ENCODE peak calls at places on chromosomes 13 and 19, in six cellular contexts. X is neuronal stem cell, H is mesenchymal stem cell, T is IMR-90, D is H1, R is trophoblast cell. L is an unnamed sample.

GRCh38 chr13:23505007-23505406 is 65.2 kb upstream of the TNFRSF19 start:
- DNase-seq in X (no peak), H (peak; percentile 30), T (peak; percentile 74), D (no peak), R (no peak), L (no peak)

GRCh38 chr13:46297338-46297737 is 85.6 kb downstream of the LRRC63 start:
- DNase-seq in X (no peak), H (peak; percentile 42), T (peak; percentile 7), D (no peak), R (no peak), L (no peak)

GRCh38 chr19:54352041-54352440 is 12.7 kb downstream of the LAIR1 start:
- DNase-seq in X (no peak), H (no peak), T (no peak), D (no peak), R (no peak), L (no peak)

GRCh38 chr19:54207908-54208783 is 7.5 kb downstream of the RPS9 start:
- DNase-seq in X (no peak), H (peak; percentile 84), T (peak; percentile 78), D (no peak), R (peak; percentile 82), L (no peak)

GRCh38 chr13:47094734-47095434 is 198.0 kb upstream of the HTR2A start:
- DNase-seq in X (no peak), H (no peak), T (no peak), D (no peak), R (no peak), L (no peak)

GRCh38 chr13:77001540-77001939 is 9.7 kb downstream of the CLN5 start:
- DNase-seq in X (no peak), H (no peak), T (no peak), D (no peak), R (no peak), L (no peak)

GRCh38 chr13:31965361-31966066 is 66.1 kb upstream of the FRY start:
- DNase-seq in X (no peak), H (peak; percentile 91), T (peak; percentile 84), D (no peak), R (no peak), L (no peak)

GRCh38 chr19:16078759-16079707 is 2.7 kb downstream of the TPM4 start:
- DNase-seq in X (no peak), H (peak; percentile 95), T (peak; percentile 98), D (no peak), R (peak; percentile 81), L (no peak)

GRCh38 chr19:51607077-51607476 is 23.1 kb downstream of the SIGLEC5 start:
- DNase-seq in X (no peak), H (no peak), T (no peak), D (no peak), R (no peak), L (no peak)

GRCh38 chr19:31312629-31313244 is 36.5 kb downstream of the TSHZ3 start:
- DNase-seq in X (no peak), H (no peak), T (no peak), D (no peak), R (no peak), L (no peak)

GRCh38 chr13:79481685-79482052 is 714 bp downstream of the NDFIP2 start:
- DNase-seq in X (no peak), H (no peak), T (no peak), D (no peak), R (no peak), L (no peak)

GRCh38 chr13:100630564-100630963 is 42.0 kb upstream of the GGACT start:
- DNase-seq in X (peak; percentile 52), H (no peak), T (no peak), D (no peak), R (no peak), L (no peak)

GRCh38 chr13:100608906-100609305 is 20.3 kb upstream of the GGACT start:
- DNase-seq in X (no peak), H (no peak), T (no peak), D (no peak), R (no peak), L (no peak)

GRCh38 chr13:34776390-34776981 is 165.6 kb upstream of the NBEA start:
- DNase-seq in X (no peak), H (no peak), T (no peak), D (no peak), R (no peak), L (no peak)

GRCh38 chr19:40646564-40647254 is 43.7 kb downstream of the NUMBL start:
- DNase-seq in X (no peak), H (peak; percentile 57), T (peak; percentile 42), D (no peak), R (no peak), L (no peak)

GRCh38 chr13:114068723-114069322 is 63.6 kb downstream of the RASA3 start:
- DNase-seq in X (no peak), H (peak; percentile 86), T (peak; percentile 77), D (no peak), R (no peak), L (no peak)

GRCh38 chr19:12331211-12331941 is 2.1 kb downstream of the ZNF563 start:
- DNase-seq in X (no peak), H (no peak), T (no peak), D (no peak), R (no peak), L (no peak)

GRCh38 chr13:44188257-44188656 is 185.4 kb upstream of the SERP2 start:
- DNase-seq in X (no peak), H (peak; percentile 45), T (peak; percentile 75), D (no peak), R (peak; percentile 79), L (no peak)

GRCh38 chr13:66225071-66225470 is 1005.1 kb downstream of the PCDH9 start:
- DNase-seq in X (no peak), H (no peak), T (no peak), D (no peak), R (no peak), L (peak; percentile 67)

GRCh38 chr19:55528030-55528801 is 8.7 kb downstream of the SBK2 start:
- DNase-seq in X (no peak), H (no peak), T (peak; percentile 35), D (no peak), R (no peak), L (no peak)

GRCh38 chr13:102642475-102642874 is 45.7 kb downstream of the TPP2 start:
- DNase-seq in X (no peak), H (no peak), T (no peak), D (no peak), R (no peak), L (no peak)

GRCh38 chr13:20049558-20050473 is 91.3 kb downstream of the ZMYM2 start:
- DNase-seq in X (no peak), H (no peak), T (no peak), D (no peak), R (peak; percentile 26), L (no peak)

GRCh38 chr13:97268772-97269171 is 46.6 kb downstream of the MBNL2 start:
- DNase-seq in X (no peak), H (no peak), T (no peak), D (no peak), R (no peak), L (peak; percentile 58)

GRCh38 chr19:33310606-33311325 is 8.4 kb upstream of the CEBPA start:
- DNase-seq in X (no peak), H (no peak), T (no peak), D (no peak), R (no peak), L (no peak)

GRCh38 chr13:113097651-113098050 is 7.9 kb upstream of the F7 start:
- DNase-seq in X (no peak), H (no peak), T (no peak), D (no peak), R (no peak), L (no peak)

GRCh38 chr19:16342002-16342715 is 17.5 kb downstream of the KLF2 start:
- DNase-seq in X (no peak), H (no peak), T (no peak), D (no peak), R (no peak), L (no peak)

GRCh38 chr19:39935262-39935661 is 828 bp upstream of the FCGBP start:
- DNase-seq in X (no peak), H (no peak), T (no peak), D (no peak), R (no peak), L (no peak)

GRCh38 chr19:57599761-57600383 is at the start of gene ZNF530:
- DNase-seq in X (peak; percentile 80), H (peak; percentile 93), T (peak; percentile 91), D (peak; percentile 72), R (peak; percentile 85), L (peak; percentile 94)

GRCh38 chr19:48181505-48181904 is 11.0 kb downstream of the ZSWIM9 start:
- DNase-seq in X (no peak), H (no peak), T (no peak), D (no peak), R (no peak), L (no peak)

GRCh38 chr13:50124536-50125305 is 109.5 kb downstream of the KCNRG start:
- DNase-seq in X (peak; percentile 78), H (peak; percentile 84), T (peak; percentile 56), D (no peak), R (peak; percentile 32), L (peak; percentile 69)
- H3K18ac ChIP-seq in X (peak overlapping the region; percentile 94), H (peak overlapping the region; percentile 99), T (peak overlapping the region; percentile 43), D (peak overlapping the region; percentile 71), R (peak overlapping the region; percentile 80), L (no peak overlapping the region)

DNA sequence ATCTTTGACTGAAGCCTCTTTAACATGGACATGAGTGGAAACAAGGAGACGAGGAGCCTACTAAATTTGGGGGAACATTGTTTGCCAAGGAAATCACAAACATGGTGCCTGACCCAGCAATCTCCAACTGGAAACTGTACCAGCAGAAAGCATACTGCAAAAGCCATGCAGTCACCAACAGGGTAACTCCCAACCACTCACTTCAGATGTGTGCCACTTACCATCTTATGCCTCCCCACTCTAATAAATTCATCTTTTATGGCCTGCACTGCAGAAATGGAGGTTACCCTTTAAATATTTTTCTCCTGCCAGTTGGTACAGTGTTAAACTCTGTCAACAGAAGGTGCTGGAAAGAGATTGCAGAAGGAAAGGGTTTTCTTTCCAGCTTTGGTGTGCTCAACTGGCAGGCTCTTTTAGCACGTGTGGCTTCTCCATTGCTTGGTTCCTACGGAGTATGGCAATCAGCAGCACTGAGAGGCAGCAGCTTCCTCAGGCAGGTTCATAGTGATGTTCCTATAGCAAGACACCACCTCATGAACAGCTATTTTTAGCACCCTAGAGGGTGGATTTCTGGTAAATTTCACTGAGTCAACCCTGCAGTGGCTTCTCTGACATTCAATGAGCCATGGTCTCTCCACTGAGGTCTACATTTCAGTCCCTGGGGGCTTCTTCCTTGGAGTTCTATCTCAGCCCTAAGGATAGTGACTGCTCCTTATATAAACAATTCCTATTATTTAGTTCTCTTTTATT is 21.4 kb downstream of the MIR17HG start:
- DNase-seq in X (no peak), H (peak; percentile 58), T (peak; percentile 19), D (no peak), R (no peak), L (no peak)
- H4K91ac ChIP-seq in X (no peak overlapping the region), H (no peak overlapping the region), T (no peak overlapping the region), D (no peak overlapping the region), R (no peak overlapping the region), L (no peak overlapping the region)

GRCh38 chr13:28636677-28637317 is 22.1 kb upstream of the POMP start:
- DNase-seq in X (peak; percentile 38), H (peak; percentile 84), T (peak; percentile 89), D (peak; percentile 54), R (peak; percentile 82), L (peak; percentile 79)
- H3K18ac ChIP-seq in X (no peak overlapping the region), H (no peak overlapping the region), T (peak overlapping the region; percentile 24), D (no peak overlapping the region), R (no peak overlapping the region), L (no peak overlapping the region)

DNA sequence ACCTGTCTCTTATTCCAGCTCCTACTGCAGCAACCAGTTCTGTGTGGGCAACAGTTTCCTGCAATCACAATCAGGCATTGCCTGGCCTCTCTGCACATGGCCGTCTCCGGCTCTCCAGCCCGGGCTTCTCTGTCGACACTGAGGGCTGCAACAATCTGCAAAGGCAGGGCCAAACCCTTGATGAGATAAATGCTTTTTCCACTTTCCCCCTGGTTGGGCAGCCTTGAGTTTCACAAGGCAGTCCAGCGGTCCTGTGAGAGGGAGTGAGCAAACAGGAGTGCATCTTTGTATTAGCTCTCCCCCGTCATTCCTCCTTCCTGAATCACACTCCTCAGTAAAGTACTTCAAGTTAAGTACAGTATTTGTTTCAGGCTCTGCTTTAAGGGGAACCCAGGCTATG is 40.7 kb upstream of the VWA8 start:
- DNase-seq in X (no peak), H (peak; percentile 80), T (peak; percentile 93), D (peak; percentile 3), R (peak; percentile 6), L (peak; percentile 36)
- H4K91ac ChIP-seq in X (no peak overlapping the region), H (no peak overlapping the region), T (no peak overlapping the region), D (no peak overlapping the region), R (no peak overlapping the region), L (no peak overlapping the region)